ENCODE peak calls at places on chromosomes 5 and 9, in four cellular contexts. V is left lung; I is adrenal gland; H is CD8-positive, alpha-beta T cell. A is an unnamed sample.
A peak's percentile ranks its signal among the peaks of the same experiment; 100 is the strongest.

GRCh38 chr5:177448244-177448950 is 1.8 kb downstream of the PRR7 start:
- DNase-seq in H (no peak), V (no peak), I (no peak), A (no peak)

GRCh38 chr9:17761984-17762676 is 183.3 kb downstream of the SH3GL2 start:
- DNase-seq in V (no peak), I (no peak), H (no peak), A (no peak)

GRCh38 chr5:53479656-53480473 is 564 bp upstream of the FST start:
- DNase-seq in H (peak; percentile 54), I (peak; percentile 54), V (peak; percentile 42), A (peak; percentile 41)

GRCh38 chr5:133963493-133964128 is 4.8 kb downstream of the C5orf15 start:
- DNase-seq in H (no peak), I (no peak), V (no peak), A (no peak)

GRCh38 chr5:157549954-157550549 is 25.5 kb downstream of the ADAM19 start:
- DNase-seq in V (no peak), H (no peak), I (no peak), A (no peak)

GRCh38 chr5:122493091-122493775 is 181.2 kb downstream of the SNCAIP start:
- DNase-seq in H (no peak), V (no peak), I (peak; percentile 90), A (peak; percentile 84)

GRCh38 chr5:181242031-181242451 is 1.7 kb downstream of the RACK1 start:
- DNase-seq in I (no peak), H (no peak), V (no peak), A (no peak)

GRCh38 chr5:111063709-111064322 is 7.7 kb upstream of the TSLP start:
- DNase-seq in I (no peak), V (no peak), H (no peak), A (no peak)

GRCh38 chr9:136142416-136142800 is 23.7 kb upstream of the TMEM250 start:
- DNase-seq in H (no peak), I (no peak), V (no peak), A (no peak)

GRCh38 chr9:123617952-123618678 is 262.1 kb downstream of the CRB2 start:
- DNase-seq in H (no peak), V (no peak), I (no peak), A (no peak)

GRCh38 chr5:11268894-11269293 is 507.9 kb upstream of the DAP start:
- DNase-seq in V (no peak), H (no peak), I (no peak), A (no peak)

GRCh38 chr9:113941056-113941455 is 64.9 kb downstream of the ZNF618 start:
- DNase-seq in V (no peak), H (no peak), I (no peak), A (no peak)

GRCh38 chr9:122463828-122464632 is 13.7 kb downstream of the OR1J1 start:
- DNase-seq in V (no peak), H (no peak), I (peak; percentile 53), A (no peak)

GRCh38 chr5:124740055-124740454 is 6.4 kb downstream of the ZNF608 start:
- DNase-seq in V (no peak), I (no peak), H (no peak), A (no peak)

GRCh38 chr5:132272341-132273210 is 15.1 kb downstream of the PDLIM4 start:
- DNase-seq in V (no peak), H (peak; percentile 79), I (peak; percentile 82), A (peak; percentile 88)

GRCh38 chr5:44932922-44933585 is 124.3 kb downstream of the MRPS30 start:
- DNase-seq in H (no peak), V (no peak), I (no peak), A (no peak)

GRCh38 chr9:85014292-85014691 is 344.8 kb downstream of the NTRK2 start:
- DNase-seq in H (no peak), V (no peak), I (no peak), A (no peak)

GRCh38 chr9:18492612-18493011 is 18.7 kb downstream of the ADAMTSL1 start:
- DNase-seq in H (no peak), V (no peak), I (no peak), A (no peak)

GRCh38 chr9:15231788-15232635 is 75.0 kb downstream of the TTC39B start:
- DNase-seq in V (no peak), I (no peak), H (no peak), A (no peak)

GRCh38 chr9:93962561-93963440 is 7.6 kb upstream of the BARX1 start:
- DNase-seq in H (peak; percentile 86), I (peak; percentile 96), V (peak; percentile 80), A (peak; percentile 82)

GRCh38 chr9:34585946-34586705 is 3.4 kb downstream of the CNTFR start:
- DNase-seq in V (no peak), I (no peak), H (no peak), A (no peak)

GRCh38 chr5:100623719-100624118 is 88.5 kb downstream of the FAM174A start:
- DNase-seq in I (no peak), V (no peak), H (no peak), A (no peak)

GRCh38 chr5:81756016-81756415 is 5.1 kb upstream of the SSBP2 start:
- DNase-seq in I (no peak), V (no peak), H (no peak), A (no peak)

GRCh38 chr5:117713585-117714198 is 1139.1 kb upstream of the SEMA6A start:
- DNase-seq in I (no peak), V (no peak), H (no peak), A (no peak)

GRCh38 chr9:111743275-111743674 is 51.5 kb downstream of the SHOC1 start:
- DNase-seq in H (no peak), I (no peak), V (no peak), A (no peak)

GRCh38 chr5:67106626-67107342 is 89.8 kb downstream of the CD180 start:
- DNase-seq in I (no peak), H (no peak), V (no peak), A (no peak)

GRCh38 chr5:6450235-6450860 is 1.7 kb downstream of the UBE2QL1 start:
- DNase-seq in V (no peak), I (no peak), H (no peak), A (no peak)

GRCh38 chr5:107232793-107233192 is 437.9 kb downstream of the EFNA5 start:
- DNase-seq in H (no peak), I (no peak), V (no peak), A (no peak)

GRCh38 chr5:23242891-23243290 is 264.5 kb upstream of the PRDM9 start:
- DNase-seq in I (no peak), V (no peak), H (no peak), A (no peak)

GRCh38 chr9:138023394-138024124 is 146.0 kb downstream of the CACNA1B start:
- DNase-seq in H (peak; percentile 19), V (no peak), I (peak; percentile 47), A (no peak)

GRCh38 chr5:78816143-78816765 is 167.7 kb upstream of the LHFPL2 start:
- DNase-seq in V (no peak), H (no peak), I (no peak), A (no peak)

GRCh38 chr9:1960696-1961095 is 54.5 kb upstream of the SMARCA2 start:
- DNase-seq in I (no peak), V (no peak), H (no peak), A (no peak)

GRCh38 chr5:1130218-1130946 is 18.5 kb upstream of the SLC12A7 start:
- DNase-seq in I (no peak), H (no peak), V (peak; percentile 72), A (no peak)

GRCh38 chr9:14321517-14322125 is 7.7 kb upstream of the NFIB start:
- DNase-seq in H (no peak), V (no peak), I (no peak), A (no peak)

GRCh38 chr9:96139592-96140251 is 162.3 kb downstream of the HSD17B3 start:
- DNase-seq in V (peak; percentile 51), H (no peak), I (peak; percentile 73), A (no peak)

GRCh38 chr5:132777209-132778069 is at the start of gene SEPTIN8:
- DNase-seq in V (peak; percentile 48), I (peak; percentile 61), H (peak; percentile 60), A (peak; percentile 65)

DNA sequence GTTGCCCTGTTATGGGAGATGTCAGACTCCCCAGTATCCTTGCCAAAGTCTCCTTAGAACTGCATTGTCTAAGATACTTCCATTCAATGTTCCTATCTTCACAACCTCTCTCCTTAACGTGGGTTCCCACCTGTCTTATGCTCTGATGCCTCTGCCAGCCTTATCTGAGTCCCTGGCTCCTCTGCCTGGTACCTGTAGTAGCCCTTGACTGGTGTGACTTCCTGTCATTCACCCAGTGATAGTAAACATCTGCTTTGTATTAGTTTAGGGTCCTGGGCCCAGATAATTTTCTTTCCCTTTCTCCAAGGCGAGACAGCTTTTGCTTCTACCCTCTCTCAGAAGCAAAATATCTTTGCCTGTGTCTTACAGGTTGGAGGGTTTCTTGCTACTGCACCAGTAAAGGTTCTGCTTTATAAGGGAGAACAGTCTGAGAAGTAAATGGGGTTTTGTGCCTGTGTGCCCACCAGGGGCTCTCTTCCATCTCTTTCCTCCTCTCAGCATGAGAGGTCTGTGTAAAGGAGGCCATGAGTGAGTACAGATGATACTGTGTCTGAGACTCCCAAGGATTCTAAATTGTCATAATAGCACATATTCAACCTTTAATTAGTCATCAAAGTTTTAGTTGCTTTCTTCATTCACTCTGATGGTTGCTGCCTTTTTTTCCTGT is 220.8 kb downstream of the PRR16 start:
- DNase-seq in I (no peak), V (no peak), H (no peak), A (no peak)
- TF ChIP-seq CTCF in I (no peak), V (no peak), H (no peak), A (no peak)

GRCh38 chr5:104179057-104179456 is 616.5 kb upstream of the NUDT12 start:
- DNase-seq in V (no peak), H (no peak), I (peak; percentile 71), A (no peak)
- TF ChIP-seq CTCF in V (no peak), H (no peak), I (peak; percentile 82), A (no peak)

DNA sequence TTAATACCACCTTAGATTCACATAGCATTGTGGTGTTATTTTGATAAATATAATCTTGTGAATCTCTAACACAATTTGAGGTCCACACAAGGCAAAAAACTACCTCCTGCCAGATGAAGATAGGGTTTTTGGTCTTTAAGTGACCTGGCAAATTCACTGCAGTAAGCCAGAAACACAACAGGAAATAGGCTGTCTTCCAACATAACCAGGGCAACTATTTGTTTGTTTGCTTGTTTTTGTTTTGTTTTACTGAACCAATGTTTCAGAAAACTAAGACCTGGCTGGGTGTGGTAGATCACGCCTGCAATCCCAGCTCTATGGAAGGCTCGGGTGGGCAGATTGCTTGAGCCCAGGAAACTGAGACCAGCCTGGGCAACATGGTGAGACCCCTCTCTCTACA is 95.5 kb downstream of the USP20 start:
- DNase-seq in I (no peak), H (no peak), V (no peak), A (no peak)
- TF ChIP-seq CTCF in I (no peak), H (no peak), V (no peak), A (no peak)

DNA sequence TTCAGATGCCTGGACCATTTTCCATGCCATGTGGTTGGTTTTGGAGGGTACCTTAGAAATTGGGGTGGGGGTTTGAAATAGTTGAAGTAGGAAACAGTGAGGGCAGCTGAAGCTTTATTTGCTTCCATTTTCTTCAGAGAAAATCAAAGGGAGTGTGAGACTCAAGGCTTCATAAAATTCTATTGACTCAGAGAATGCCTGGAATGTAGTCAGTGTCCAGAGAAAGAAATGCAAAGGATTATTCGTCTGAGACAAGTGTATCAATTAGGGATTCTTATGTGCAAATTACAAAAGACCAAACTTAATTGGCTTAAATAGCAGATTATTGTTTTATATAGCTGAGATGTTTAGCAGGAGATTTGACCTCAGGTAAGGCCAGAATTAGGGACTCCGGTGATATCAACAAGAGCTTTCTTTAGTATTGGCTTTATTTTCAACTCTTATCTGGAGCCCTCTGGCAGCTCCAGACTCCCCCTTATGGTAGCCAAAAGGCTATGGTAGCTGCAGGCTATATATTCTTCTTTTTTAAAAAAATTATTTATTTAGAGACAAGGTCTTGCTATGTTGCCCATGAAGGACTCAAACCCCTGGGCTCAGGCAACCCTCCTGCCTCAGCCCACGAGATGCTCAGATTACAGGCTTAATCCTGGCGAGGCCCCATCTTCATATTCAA is 38.9 kb downstream of the PTTG1 start:
- DNase-seq in H (no peak), I (no peak), V (no peak), A (no peak)
- TF ChIP-seq CTCF in H (no peak), I (no peak), V (no peak), A (no peak)

A was measured in mesothelial cell of epicardium.